ENCODE peak calls at places on chromosomes 12 and 14, in seven cellular contexts. B, A, F, J, W, C and R are unnamed samples.

GRCh38 chr12:103020839-103021238 is 63.4 kb downstream of the ASCL1 start:
- DNase-seq in B (no peak), A (no peak), F (no peak), J (no peak), W (no peak), C (no peak), R (no peak)

GRCh38 chr12:33588082-33588712 is 148.6 kb upstream of the SYT10 start:
- DNase-seq in B (no peak), A (no peak), F (peak), J (no peak), W (no peak), C (no peak), R (peak)

GRCh38 chr14:35730871-35731270 is 78.2 kb downstream of the RALGAPA1 start:
- DNase-seq in B (no peak), A (no peak), F (no peak), J (no peak), W (no peak), C (no peak), R (no peak)

GRCh38 chr12:101935769-101936741 is 58.7 kb downstream of the DRAM1 start:
- DNase-seq in B (no peak), A (peak), F (no peak), J (peak), W (peak), C (no peak), R (no peak)

GRCh38 chr14:32524609-32525391 is 195.7 kb downstream of the AKAP6 start:
- DNase-seq in B (no peak), A (no peak), F (no peak), J (no peak), W (no peak), C (no peak), R (no peak)

GRCh38 chr12:85441025-85441424 is 161.0 kb downstream of the ALX1 start:
- DNase-seq in B (no peak), A (no peak), F (no peak), J (no peak), W (no peak), C (no peak), R (no peak)

GRCh38 chr12:127830730-127831129 is 436.2 kb upstream of the TMEM132C start:
- DNase-seq in B (no peak), A (no peak), F (no peak), J (no peak), W (no peak), C (no peak), R (no peak)

GRCh38 chr12:96141216-96141944 is 52.8 kb upstream of the ELK3 start:
- DNase-seq in B (no peak), A (no peak), F (no peak), J (no peak), W (no peak), C (no peak), R (no peak)

GRCh38 chr12:87678453-87678852 is 350.7 kb downstream of the C12orf50 start:
- DNase-seq in B (no peak), A (no peak), F (peak), J (no peak), W (no peak), C (no peak), R (no peak)

GRCh38 chr12:30970559-30971202 is 44.1 kb downstream of the TSPAN11 start:
- DNase-seq in B (no peak), A (no peak), F (no peak), J (no peak), W (no peak), C (no peak), R (no peak)

GRCh38 chr14:105374389-105374788 is 23.9 kb upstream of the TEX22 start:
- DNase-seq in B (no peak), A (no peak), F (no peak), J (no peak), W (no peak), C (no peak), R (no peak)

GRCh38 chr12:58496411-58496810 is 423.9 kb downstream of the LRIG3 start:
- DNase-seq in B (no peak), A (no peak), F (peak), J (no peak), W (no peak), C (no peak), R (no peak)

GRCh38 chr14:37584211-37585100 is 10.6 kb downstream of the FOXA1 start:
- DNase-seq in B (no peak), A (no peak), F (no peak), J (no peak), W (no peak), C (peak), R (no peak)

GRCh38 chr14:64947710-64948611 is 5.4 kb upstream of the GPX2 start:
- DNase-seq in B (no peak), A (peak), F (no peak), J (no peak), W (no peak), C (no peak), R (no peak)

GRCh38 chr14:30034049-30034635 is 106.5 kb upstream of the PRKD1 start:
- DNase-seq in B (no peak), A (no peak), F (no peak), J (no peak), W (no peak), C (no peak), R (no peak)

GRCh38 chr14:75299064-75299463 is 20.4 kb downstream of the FOS start:
- DNase-seq in B (peak), A (peak), F (no peak), J (peak), W (no peak), C (no peak), R (peak)

GRCh38 chr14:89855961-89856360 is 98.6 kb downstream of the EFCAB11 start:
- DNase-seq in B (no peak), A (no peak), F (no peak), J (no peak), W (peak), C (no peak), R (no peak)

GRCh38 chr12:113860950-113861349 is 105.2 kb downstream of the RBM19 start:
- DNase-seq in B (no peak), A (no peak), F (peak), J (no peak), W (no peak), C (no peak), R (peak)

GRCh38 chr12:13251496-13251895 is 55.0 kb downstream of the EMP1 start:
- DNase-seq in B (no peak), A (no peak), F (no peak), J (no peak), W (no peak), C (no peak), R (no peak)

GRCh38 chr14:60622210-60622919 is 26.9 kb downstream of the SIX1 start:
- DNase-seq in B (no peak), A (no peak), F (no peak), J (no peak), W (no peak), C (no peak), R (no peak)

GRCh38 chr12:68237068-68237467 is 11.5 kb upstream of the IL26 start:
- DNase-seq in B (no peak), A (no peak), F (no peak), J (no peak), W (no peak), C (no peak), R (peak)
- TF ChIP-seq CTCF in B (no peak), A (no peak), F (no peak), J (no peak), W (peak), C (no peak), R (peak)

GRCh38 chr12:122385171-122386041 is 37.1 kb downstream of the CLIP1 start:
- DNase-seq in B (no peak), A (no peak), F (no peak), J (no peak), W (no peak), C (no peak), R (no peak)
- TF ChIP-seq CTCF in B (no peak), A (no peak), F (no peak), J (no peak), W (no peak), C (no peak), R (no peak)

GRCh38 chr12:14896477-14897184 is 11.0 kb upstream of the MGP start:
- DNase-seq in B (no peak), A (no peak), F (no peak), J (no peak), W (no peak), C (no peak), R (no peak)

GRCh38 chr12:14893471-14894250 is 8.0 kb upstream of the MGP start:
- DNase-seq in B (no peak), A (no peak), F (no peak), J (no peak), W (no peak), C (no peak), R (no peak)

DNA sequence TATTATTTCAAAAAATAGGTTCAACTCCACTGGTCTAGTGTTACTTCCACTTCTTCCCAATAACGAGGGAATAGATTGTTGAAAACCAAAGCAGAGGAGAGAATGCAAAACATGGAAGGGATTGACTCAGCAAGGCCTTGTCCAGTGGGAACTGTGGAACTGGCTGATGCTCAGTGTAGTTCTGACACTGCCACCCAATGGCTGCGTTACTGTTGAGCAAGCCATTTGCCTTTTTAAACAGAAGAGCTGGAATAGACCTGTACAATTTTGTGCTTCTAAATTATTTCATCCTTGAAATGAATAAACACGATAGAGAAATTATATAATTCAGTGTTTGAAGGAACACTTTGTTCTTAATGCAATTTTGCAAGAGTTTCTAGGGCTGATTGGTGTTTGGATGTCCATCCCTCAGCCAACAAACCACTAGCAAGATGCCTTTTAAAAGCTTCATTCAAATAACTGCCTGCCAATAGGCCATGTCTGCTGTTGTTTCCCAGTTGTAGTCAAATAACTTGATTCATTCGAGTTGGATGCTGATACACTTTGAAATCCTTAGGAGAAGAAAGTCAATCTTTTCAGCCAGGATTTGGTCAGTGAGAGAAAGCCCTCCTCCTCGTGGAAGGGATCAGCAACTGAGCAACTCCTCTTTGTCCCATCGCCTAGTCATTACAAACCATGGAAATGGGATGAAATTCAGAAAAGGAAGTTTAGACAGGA is 7.2 kb upstream of the MGP start:
- DNase-seq in B (no peak), A (no peak), F (peak), J (peak), W (no peak), C (no peak), R (no peak)
- TF ChIP-seq CTCF in B (no peak), A (no peak), F (no peak), J (no peak), W (no peak), C (no peak), R (no peak)

DNA sequence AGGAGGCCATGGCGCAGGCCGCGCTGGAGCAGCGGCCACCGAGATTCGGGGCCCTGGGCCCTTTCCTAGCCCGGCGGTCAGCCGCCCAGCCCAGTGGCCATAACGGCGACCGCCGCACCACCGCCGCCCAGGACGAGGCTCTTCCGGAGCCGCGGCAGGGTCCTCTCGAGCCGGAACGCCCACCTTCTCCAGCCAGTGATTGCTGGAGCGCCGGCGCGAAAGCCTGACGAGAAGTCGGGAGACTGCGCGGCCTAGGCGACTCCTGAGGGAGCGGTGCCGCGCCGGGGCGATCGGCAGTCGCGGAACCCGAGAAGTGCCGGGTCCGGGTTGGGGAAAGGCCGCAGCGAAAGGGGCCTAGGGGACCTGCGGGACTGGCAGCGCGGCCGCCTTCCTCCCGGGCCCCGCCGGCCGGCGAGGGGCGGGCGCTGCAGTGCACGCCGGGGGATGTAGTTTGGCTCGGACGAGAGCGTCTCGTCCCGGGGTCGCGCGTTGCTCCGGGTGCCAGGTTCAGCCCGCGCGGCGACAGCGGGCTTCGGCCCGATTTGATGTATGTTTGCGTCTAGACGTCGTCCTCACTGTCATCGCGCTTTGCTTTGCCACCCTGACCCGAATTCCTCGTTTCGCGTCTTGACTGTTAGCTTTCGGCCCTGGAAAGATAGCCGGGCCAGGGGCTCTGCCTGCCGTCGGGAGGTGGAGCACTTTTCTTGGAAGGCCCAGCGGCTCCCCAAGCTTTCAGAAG is at the start of gene VTI1B:
- DNase-seq in B (peak), A (peak), F (peak), J (peak), W (no peak), C (peak), R (no peak)
- TF ChIP-seq CTCF in B (no peak), A (no peak), F (peak), J (no peak), W (peak), C (no peak), R (no peak)

GRCh38 chr14:102924632-102925588 is 2.4 kb downstream of the AMN start:
- DNase-seq in B (peak), A (no peak), F (no peak), J (no peak), W (no peak), C (no peak), R (no peak)
- TF ChIP-seq CTCF in B (no peak), A (no peak), F (no peak), J (no peak), W (no peak), C (no peak), R (no peak)

DNA sequence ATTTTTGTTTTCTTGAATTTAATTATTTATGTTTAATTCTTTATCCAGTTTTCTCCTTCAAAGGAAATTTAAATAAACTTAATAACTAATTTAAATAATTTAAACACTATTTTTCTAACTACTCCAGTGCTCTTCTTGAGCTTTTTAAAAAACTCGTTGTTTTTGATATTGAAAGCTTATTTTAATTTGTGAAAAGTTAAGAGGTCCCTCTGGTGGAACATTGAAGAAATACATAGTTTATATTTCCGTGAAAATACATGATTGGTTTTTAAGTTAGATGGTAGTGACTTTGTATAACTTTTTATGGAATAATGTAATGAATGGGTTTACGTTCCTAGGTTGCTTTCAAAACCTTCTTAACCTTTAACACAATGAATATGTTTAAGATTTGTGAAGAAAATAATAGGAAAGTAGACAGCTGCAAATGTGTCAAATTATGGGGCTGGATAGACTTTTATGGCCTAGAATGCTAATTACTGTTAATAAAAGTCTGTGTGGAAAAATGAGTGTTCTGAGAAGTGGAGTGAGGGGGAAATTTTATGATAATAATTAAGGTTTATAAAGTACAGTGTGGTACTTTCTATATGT is 45.9 kb upstream of the MSRB3 start:
- DNase-seq in B (no peak), A (no peak), F (peak), J (no peak), W (peak), C (no peak), R (no peak)
- TF ChIP-seq CTCF in B (peak), A (no peak), F (peak), J (peak), W (peak), C (peak), R (no peak)

GRCh38 chr14:103188691-103189480 is 65.6 kb downstream of the TNFAIP2 start:
- DNase-seq in B (peak), A (peak), F (peak), J (peak), W (no peak), C (peak), R (no peak)
- TF ChIP-seq CTCF in B (peak), A (no peak), F (peak), J (peak), W (no peak), C (no peak), R (no peak)

GRCh38 chr12:6582196-6582595 is 14.1 kb upstream of the NOP2 start:
- DNase-seq in B (no peak), A (no peak), F (peak), J (no peak), W (no peak), C (no peak), R (no peak)
- TF ChIP-seq CTCF in B (no peak), A (no peak), F (peak), J (no peak), W (peak), C (no peak), R (no peak)

GRCh38 chr14:41393512-41393911 is 213.2 kb upstream of the LRFN5 start:
- DNase-seq in B (no peak), A (no peak), F (no peak), J (no peak), W (no peak), C (no peak), R (no peak)
- TF ChIP-seq CTCF in B (no peak), A (no peak), F (no peak), J (no peak), W (no peak), C (no peak), R (no peak)